ENCODE peak calls at places on chromosomes 13 and 19, in nine cellular contexts. One of them, this sample, is unnamed.

GRCh38 chr13:50410921-50411712 is 395.9 kb downstream of the KCNRG start:
- DNase-seq in activated naive CD4-positive, alpha-beta T cell: no peak
- DNase-seq in GM04504: peak; percentile 71
- DNase-seq in stimulated activated CD4-positive, alpha-beta T cell treated with anti-CD3 and anti-CD28 coated beads, TNF-alpha, amount 100 ng/mL, for 1 hour: no peak
- DNase-seq in nucleus accumbens: no peak
- DNase-seq in HCT116: peak; percentile 69
- DNase-seq in NCI-H774: no peak
- DNase-seq in AG08396: peak; percentile 80
- DNase-seq in ACHN: peak; percentile 81
- DNase-seq in this sample: no peak

GRCh38 chr13:37978680-37979079 is 109.1 kb upstream of the TRPC4 start:
- DNase-seq in activated naive CD4-positive, alpha-beta T cell: no peak
- DNase-seq in GM04504: no peak
- DNase-seq in stimulated activated CD4-positive, alpha-beta T cell treated with anti-CD3 and anti-CD28 coated beads, TNF-alpha, amount 100 ng/mL, for 1 hour: no peak
- DNase-seq in nucleus accumbens: no peak
- DNase-seq in HCT116: no peak
- DNase-seq in NCI-H774: no peak
- DNase-seq in AG08396: no peak
- DNase-seq in ACHN: no peak
- DNase-seq in this sample: no peak

GRCh38 chr13:32045963-32046785 is 14.6 kb downstream of the FRY start:
- DNase-seq in activated naive CD4-positive, alpha-beta T cell: no peak
- DNase-seq in GM04504: no peak
- DNase-seq in stimulated activated CD4-positive, alpha-beta T cell treated with anti-CD3 and anti-CD28 coated beads, TNF-alpha, amount 100 ng/mL, for 1 hour: no peak
- DNase-seq in nucleus accumbens: no peak
- DNase-seq in HCT116: no peak
- DNase-seq in NCI-H774: no peak
- DNase-seq in AG08396: no peak
- DNase-seq in ACHN: no peak
- DNase-seq in this sample: peak; percentile 90

GRCh38 chr19:35959040-35959967 is 23.1 kb downstream of the LRFN3 start:
- DNase-seq in activated naive CD4-positive, alpha-beta T cell: peak; percentile 76
- DNase-seq in GM04504: no peak
- DNase-seq in stimulated activated CD4-positive, alpha-beta T cell treated with anti-CD3 and anti-CD28 coated beads, TNF-alpha, amount 100 ng/mL, for 1 hour: peak; percentile 77
- DNase-seq in nucleus accumbens: peak; percentile 51
- DNase-seq in HCT116: no peak
- DNase-seq in NCI-H774: no peak
- DNase-seq in AG08396: peak; percentile 63
- DNase-seq in ACHN: no peak
- DNase-seq in this sample: no peak

GRCh38 chr13:52793507-52793906 is 53.9 kb upstream of the CNMD start:
- DNase-seq in activated naive CD4-positive, alpha-beta T cell: no peak
- DNase-seq in GM04504: no peak
- DNase-seq in stimulated activated CD4-positive, alpha-beta T cell treated with anti-CD3 and anti-CD28 coated beads, TNF-alpha, amount 100 ng/mL, for 1 hour: no peak
- DNase-seq in nucleus accumbens: no peak
- DNase-seq in HCT116: no peak
- DNase-seq in NCI-H774: no peak
- DNase-seq in AG08396: no peak
- DNase-seq in ACHN: no peak
- DNase-seq in this sample: no peak

GRCh38 chr19:3006075-3006767 is 22.9 kb downstream of the TLE2 start:
- DNase-seq in activated naive CD4-positive, alpha-beta T cell: peak; percentile 15
- DNase-seq in GM04504: no peak
- DNase-seq in stimulated activated CD4-positive, alpha-beta T cell treated with anti-CD3 and anti-CD28 coated beads, TNF-alpha, amount 100 ng/mL, for 1 hour: no peak
- DNase-seq in nucleus accumbens: no peak
- DNase-seq in HCT116: peak; percentile 69
- DNase-seq in NCI-H774: no peak
- DNase-seq in AG08396: no peak
- DNase-seq in ACHN: no peak
- DNase-seq in this sample: no peak

GRCh38 chr19:43532571-43532961 is 422 bp upstream of the ZNF575 start:
- DNase-seq in activated naive CD4-positive, alpha-beta T cell: peak; percentile 67
- DNase-seq in GM04504: no peak
- DNase-seq in stimulated activated CD4-positive, alpha-beta T cell treated with anti-CD3 and anti-CD28 coated beads, TNF-alpha, amount 100 ng/mL, for 1 hour: no peak
- DNase-seq in nucleus accumbens: peak; percentile 83
- DNase-seq in HCT116: peak; percentile 65
- DNase-seq in NCI-H774: peak; percentile 84
- DNase-seq in AG08396: no peak
- DNase-seq in ACHN: peak; percentile 69
- DNase-seq in this sample: no peak

GRCh38 chr13:107124129-107124718 is 556.3 kb upstream of the ARGLU1 start:
- DNase-seq in activated naive CD4-positive, alpha-beta T cell: no peak
- DNase-seq in GM04504: no peak
- DNase-seq in stimulated activated CD4-positive, alpha-beta T cell treated with anti-CD3 and anti-CD28 coated beads, TNF-alpha, amount 100 ng/mL, for 1 hour: no peak
- DNase-seq in nucleus accumbens: no peak
- DNase-seq in HCT116: no peak
- DNase-seq in NCI-H774: peak; percentile 16
- DNase-seq in AG08396: no peak
- DNase-seq in ACHN: peak; percentile 31
- DNase-seq in this sample: peak; percentile 33

GRCh38 chr19:10712041-10712440 is 5.8 kb upstream of the DNM2 start:
- DNase-seq in activated naive CD4-positive, alpha-beta T cell: no peak
- DNase-seq in GM04504: no peak
- DNase-seq in stimulated activated CD4-positive, alpha-beta T cell treated with anti-CD3 and anti-CD28 coated beads, TNF-alpha, amount 100 ng/mL, for 1 hour: no peak
- DNase-seq in nucleus accumbens: no peak
- DNase-seq in HCT116: no peak
- DNase-seq in NCI-H774: no peak
- DNase-seq in AG08396: no peak
- DNase-seq in ACHN: no peak
- DNase-seq in this sample: no peak

GRCh38 chr13:104382941-104383340 is 1316.7 kb upstream of the SLC10A2 start:
- DNase-seq in activated naive CD4-positive, alpha-beta T cell: no peak
- DNase-seq in GM04504: no peak
- DNase-seq in stimulated activated CD4-positive, alpha-beta T cell treated with anti-CD3 and anti-CD28 coated beads, TNF-alpha, amount 100 ng/mL, for 1 hour: no peak
- DNase-seq in nucleus accumbens: no peak
- DNase-seq in HCT116: no peak
- DNase-seq in NCI-H774: no peak
- DNase-seq in AG08396: no peak
- DNase-seq in ACHN: no peak
- DNase-seq in this sample: no peak